ENCODE peak calls at places on chromosomes 13 and 19, in nine cellular contexts. E is RWPE2, T is lower lobe of right lung, Q is dorsolateral prefrontal cortex, G is iPS DF 6.9, V is H9, W is breast epithelium, B is thoracic aorta, R is aorta. I is an unnamed sample. For H3K27me3, the result is how much of the 10 kb centered on the place peaks cover.

GRCh38 chr19:7326105-7326877 is 22.4 kb upstream of the ARHGEF18 start:
- DNase-seq in E (no peak), T (no peak), Q (no peak), G (peak), V (peak), W (no peak), B (no peak), R (peak), I (peak)

GRCh38 chr19:40612831-40613668 is 11.9 kb downstream of the LTBP4 start:
- DNase-seq in E (peak), T (peak), Q (no peak), G (no peak), V (peak), W (no peak), B (no peak), R (no peak), I (peak)

GRCh38 chr13:51015973-51016372 is 95.1 kb downstream of the C13orf42 start:
- DNase-seq in E (no peak), T (no peak), Q (no peak), G (no peak), V (no peak), W (no peak), B (no peak), R (no peak), I (no peak)

GRCh38 chr13:100128373-100128772 is 39.5 kb downstream of the PCCA start:
- DNase-seq in E (no peak), T (no peak), Q (no peak), G (no peak), V (no peak), W (no peak), B (no peak), R (no peak), I (no peak)

GRCh38 chr13:19606152-19606551 is 27.3 kb upstream of the MPHOSPH8 start:
- DNase-seq in E (no peak), T (no peak), Q (no peak), G (no peak), V (no peak), W (no peak), B (no peak), R (no peak), I (no peak)

GRCh38 chr13:46535822-46536221 is 17.1 kb upstream of the LRCH1 start:
- DNase-seq in E (no peak), T (no peak), Q (no peak), G (no peak), V (no peak), W (no peak), B (no peak), R (no peak), I (no peak)

GRCh38 chr13:42680748-42681147 is 100.6 kb upstream of the FAM216B start:
- DNase-seq in E (no peak), T (no peak), Q (no peak), G (no peak), V (no peak), W (no peak), B (no peak), R (no peak), I (peak)

GRCh38 chr19:34319785-34320184 is 45.2 kb upstream of the GPI start:
- DNase-seq in E (no peak), T (no peak), Q (no peak), G (no peak), V (no peak), W (no peak), B (peak), R (no peak), I (no peak)

GRCh38 chr13:51444922-51445321 is 7.9 kb downstream of the INTS6 start:
- DNase-seq in E (no peak), T (no peak), Q (no peak), G (no peak), V (no peak), W (no peak), B (no peak), R (no peak), I (no peak)

GRCh38 chr13:110828705-110829104 is 86.2 kb downstream of the ANKRD10 start:
- DNase-seq in E (no peak), T (no peak), Q (no peak), G (no peak), V (no peak), W (no peak), B (no peak), R (no peak), I (no peak)

GRCh38 chr19:40237791-40238190 is 11.3 kb upstream of the CCNP start:
- DNase-seq in E (peak), T (peak), Q (no peak), G (no peak), V (no peak), W (no peak), B (no peak), R (no peak), I (no peak)

GRCh38 chr13:43516401-43516826 is 270.4 kb downstream of the ENOX1 start:
- DNase-seq in E (no peak), T (no peak), Q (no peak), G (no peak), V (no peak), W (no peak), B (no peak), R (no peak), I (no peak)

GRCh38 chr13:30479154-30479553 is 13.4 kb upstream of the HMGB1 start:
- DNase-seq in E (no peak), T (no peak), Q (no peak), G (no peak), V (no peak), W (no peak), B (no peak), R (no peak), I (no peak)

GRCh38 chr19:48835734-48836088 is 580 bp downstream of the HSD17B14 start:
- DNase-seq in E (peak), T (peak), Q (peak), G (peak), V (peak), W (peak), B (peak), R (peak), I (peak)

GRCh38 chr19:5497297-5497696 is 42.1 kb downstream of the ZNRF4 start:
- DNase-seq in E (no peak), T (no peak), Q (no peak), G (no peak), V (no peak), W (no peak), B (no peak), R (no peak), I (no peak)

GRCh38 chr13:92387245-92387644 is 839.4 kb upstream of the GPC6 start:
- DNase-seq in E (no peak), T (no peak), Q (no peak), G (no peak), V (no peak), W (no peak), B (no peak), R (no peak), I (no peak)

GRCh38 chr13:77429320-77430142 is 102.6 kb upstream of the MYCBP2 start:
- DNase-seq in E (no peak), T (no peak), Q (no peak), G (no peak), V (no peak), W (no peak), B (no peak), R (no peak), I (no peak)

GRCh38 chr19:641702-642101 is 2.0 kb downstream of the FGF22 start:
- DNase-seq in E (no peak), T (no peak), Q (no peak), G (no peak), V (no peak), W (no peak), B (no peak), R (no peak), I (no peak)

GRCh38 chr19:644363-644762 is 4.7 kb downstream of the FGF22 start:
- DNase-seq in E (no peak), T (no peak), Q (no peak), G (no peak), V (no peak), W (no peak), B (no peak), R (no peak), I (no peak)

GRCh38 chr19:644789-645188 is 5.1 kb downstream of the FGF22 start:
- DNase-seq in E (no peak), T (no peak), Q (no peak), G (no peak), V (no peak), W (no peak), B (no peak), R (no peak), I (no peak)

GRCh38 chr19:643736-644135 is 4.1 kb downstream of the FGF22 start:
- DNase-seq in E (no peak), T (no peak), Q (no peak), G (no peak), V (no peak), W (no peak), B (no peak), R (no peak), I (no peak)

DNA sequence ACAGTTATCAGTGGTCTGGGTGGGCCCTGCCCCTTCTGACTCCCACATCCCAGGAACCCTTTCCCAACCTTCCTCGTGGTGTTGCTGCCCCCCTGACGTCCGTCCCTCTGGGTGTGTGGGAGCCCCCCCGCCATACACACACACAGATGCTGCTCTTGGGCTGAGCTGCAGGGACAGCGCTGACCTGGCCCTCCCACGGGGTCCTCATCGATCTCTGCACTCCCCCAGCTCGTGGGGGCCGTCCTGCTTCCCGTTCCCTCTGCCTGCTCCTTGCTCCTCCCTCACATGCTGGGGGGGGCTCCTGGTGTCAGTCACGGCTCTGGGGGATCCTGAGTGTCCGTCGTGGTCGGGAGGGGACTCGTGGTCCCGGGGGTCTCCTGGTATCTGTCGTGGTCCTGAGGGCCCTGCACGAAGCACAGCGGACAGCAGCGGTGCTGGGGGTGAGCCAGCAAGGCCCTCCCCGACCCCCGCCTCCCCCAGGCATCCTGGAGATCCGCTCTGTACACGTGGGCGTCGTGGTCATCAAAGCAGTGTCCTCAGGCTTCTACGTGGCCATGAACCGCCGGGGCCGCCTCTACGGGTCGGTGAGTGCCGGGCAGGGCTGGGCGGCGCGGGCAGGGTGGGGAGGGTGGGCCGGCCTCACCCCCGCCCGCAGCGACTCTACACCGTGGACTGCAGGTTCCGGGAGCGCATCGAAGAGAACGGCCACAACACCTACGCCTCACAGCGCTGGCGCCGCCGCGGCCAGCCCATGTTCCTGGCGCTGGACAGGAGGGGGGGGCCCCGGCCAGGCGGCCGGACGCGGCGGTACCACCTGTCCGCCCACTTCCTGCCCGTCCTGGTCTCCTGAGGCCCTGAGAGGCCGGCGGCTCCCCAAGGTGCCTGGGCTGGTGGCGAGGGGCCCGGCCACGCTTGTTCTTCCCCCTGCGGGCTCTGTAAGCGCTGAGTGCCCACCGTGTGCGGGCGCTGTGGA is 3.4 kb downstream of the FGF22 start:
- DNase-seq in E (no peak), T (no peak), Q (no peak), G (no peak), V (no peak), W (no peak), B (no peak), R (no peak), I (no peak)
- H3K27me3 ChIP-seq in E (under half), T (under half), Q (under half), G (under half), V (under half), W (under half), B (under half), R (under half), I (under half)

DNA sequence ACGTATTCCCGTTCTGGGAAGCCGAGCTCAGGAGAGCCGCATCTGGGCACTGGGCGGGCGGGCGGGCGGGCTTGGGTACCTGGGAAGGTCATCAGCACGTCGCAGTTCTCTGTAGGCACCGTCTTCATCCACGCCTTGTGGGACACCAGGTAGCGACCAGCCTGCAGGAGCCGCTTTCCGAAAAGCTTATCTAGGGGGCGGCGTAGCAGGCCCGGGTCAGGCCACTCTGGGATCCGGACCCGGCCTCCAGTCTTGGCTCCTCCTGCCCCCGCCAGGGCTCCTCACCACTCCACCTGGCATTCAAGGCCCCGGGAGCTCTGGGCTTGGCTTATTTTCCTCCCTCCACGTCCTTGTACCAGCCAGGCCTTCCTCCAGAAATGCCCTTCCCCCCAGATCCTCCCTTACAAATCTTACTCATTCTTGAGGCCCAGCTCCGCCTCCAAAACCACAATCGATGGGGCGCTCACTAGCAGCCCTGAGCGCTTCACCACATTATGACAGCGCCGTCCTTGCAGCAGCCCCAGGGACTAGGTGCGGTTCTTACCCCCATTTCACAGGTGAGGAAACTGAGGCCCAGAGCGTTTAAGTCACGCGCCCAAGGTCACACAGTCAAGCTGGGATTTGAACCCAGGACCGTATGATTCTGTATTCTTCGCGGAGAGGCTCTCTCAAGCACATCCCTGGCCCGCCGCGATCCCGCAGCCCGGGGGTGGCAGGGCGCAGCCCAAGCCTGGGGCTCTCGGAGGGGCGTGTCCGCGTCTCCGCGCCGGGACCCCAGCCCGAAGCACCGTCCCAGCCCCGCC is 843 bp downstream of the ANO8 start:
- DNase-seq in E (peak), T (no peak), Q (no peak), G (no peak), V (peak), W (no peak), B (no peak), R (peak), I (peak)
- H3K27me3 ChIP-seq in E (under half), T (under half), Q (under half), G (under half), V (under half), W (under half), B (under half), R (under half), I (under half)

DNA sequence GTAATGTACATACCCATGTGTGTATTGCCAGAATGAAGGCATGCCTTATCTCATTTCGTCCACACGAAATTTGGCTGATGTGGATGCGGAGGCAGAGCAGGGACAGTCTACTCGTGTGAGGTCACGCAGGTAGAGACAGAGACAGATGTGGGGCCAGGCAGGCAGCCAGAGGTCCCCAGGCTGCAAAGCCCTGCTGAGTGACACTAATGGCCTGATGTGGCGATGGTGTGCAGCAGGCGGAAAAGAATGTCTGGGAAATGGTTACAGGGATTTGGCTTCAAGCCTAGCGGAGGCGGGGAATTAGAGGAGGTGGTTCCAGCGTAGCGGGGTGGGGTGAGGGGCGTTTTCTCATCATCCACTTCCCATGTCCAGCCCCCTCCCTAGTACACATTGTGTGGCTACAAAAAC is 4.2 kb upstream of the IZUMO2 start:
- DNase-seq in E (no peak), T (no peak), Q (no peak), G (no peak), V (no peak), W (no peak), B (no peak), R (no peak), I (no peak)
- H3K27me3 ChIP-seq in E (under half), T (under half), Q (under half), G (under half), V (under half), W (under half), B (under half), R (under half), I (under half)

GRCh38 chr19:18795540-18795939 is 4.4 kb upstream of the COMP start:
- DNase-seq in E (no peak), T (no peak), Q (no peak), G (no peak), V (peak), W (peak), B (no peak), R (no peak), I (peak)
- H3K27me3 ChIP-seq in E (under half), T (half or more), Q (under half), G (under half), V (half or more), W (under half), B (under half), R (under half), I (half or more)

GRCh38 chr19:2604747-2605329 is 97.7 kb downstream of the GNG7 start:
- DNase-seq in E (no peak), T (no peak), Q (peak), G (no peak), V (no peak), W (no peak), B (no peak), R (peak), I (no peak)
- H3K27me3 ChIP-seq in E (under half), T (under half), Q (under half), G (under half), V (under half), W (under half), B (under half), R (under half), I (under half)

GRCh38 chr13:112065867-112066623 is 904 bp upstream of the SOX1 start:
- DNase-seq in E (no peak), T (no peak), Q (no peak), G (no peak), V (peak), W (no peak), B (no peak), R (no peak), I (peak)
- H3K27me3 ChIP-seq in E (half or more), T (half or more), Q (half or more), G (half or more), V (half or more), W (half or more), B (under half), R (under half), I (half or more)

DNA sequence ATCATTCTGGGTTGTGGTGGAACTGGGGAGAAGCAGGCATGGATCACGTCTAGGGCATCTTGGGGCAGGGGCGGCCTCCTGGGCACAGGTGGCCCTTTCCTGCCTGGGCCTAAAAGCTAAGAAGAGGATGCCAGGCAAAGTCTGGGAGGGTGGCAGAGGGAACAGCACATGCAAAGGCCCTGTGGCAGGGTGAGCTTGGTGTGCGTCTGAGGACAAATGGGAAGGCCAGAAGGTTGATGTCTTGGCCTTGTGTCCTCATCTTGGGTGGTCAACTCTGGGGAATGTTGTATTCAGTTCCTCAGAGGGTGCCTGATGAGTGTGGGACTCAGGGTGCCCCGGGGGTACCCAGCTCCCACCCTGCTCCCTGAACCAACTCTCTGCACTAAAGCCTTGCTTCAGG is 5.4 kb upstream of the PLK5 start:
- DNase-seq in E (no peak), T (no peak), Q (no peak), G (no peak), V (no peak), W (no peak), B (no peak), R (no peak), I (no peak)
- H3K27me3 ChIP-seq in E (under half), T (under half), Q (under half), G (under half), V (under half), W (under half), B (under half), R (under half), I (under half)

DNA sequence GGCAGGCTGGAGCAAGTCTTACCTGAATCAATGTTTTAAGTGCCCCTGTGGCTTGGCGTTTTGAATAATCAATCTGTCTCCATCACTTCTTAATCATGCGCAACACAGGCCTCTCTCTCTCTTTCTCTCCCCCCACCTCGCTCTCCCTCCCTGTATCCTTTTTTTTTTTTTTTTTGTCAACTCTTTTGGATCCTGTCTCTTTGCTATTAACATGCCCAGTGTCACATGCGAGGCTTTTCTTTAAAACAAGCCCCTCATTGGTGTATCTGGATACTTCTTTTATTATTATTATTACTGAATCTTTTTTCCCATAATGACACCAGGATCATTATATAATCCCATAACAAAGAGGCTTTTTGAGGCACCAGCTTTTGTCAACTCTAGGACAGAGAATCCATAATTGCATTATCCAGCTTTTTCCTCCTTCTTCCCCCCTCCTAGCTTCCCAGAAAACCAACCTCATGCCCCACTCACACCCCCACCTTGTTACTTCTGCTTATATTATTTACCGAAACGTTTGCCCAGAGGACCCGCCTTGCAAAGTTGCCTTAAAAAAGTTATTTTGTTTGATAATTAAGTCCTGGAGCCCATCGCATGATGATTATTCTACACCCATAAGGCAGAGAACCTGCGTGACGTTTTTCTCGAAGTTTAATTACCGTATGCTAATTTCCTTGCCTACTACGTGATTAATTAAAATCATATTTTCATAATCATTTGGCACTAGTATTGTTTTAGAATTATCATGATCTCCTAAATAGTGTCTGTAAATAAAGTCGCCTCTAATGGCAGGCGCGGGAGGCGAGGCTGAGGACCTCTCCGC is 148.1 kb upstream of the ZNF536 start:
- DNase-seq in E (no peak), T (no peak), Q (no peak), G (no peak), V (no peak), W (no peak), B (no peak), R (no peak), I (no peak)
- H3K27me3 ChIP-seq in E (half or more), T (half or more), Q (under half), G (under half), V (under half), W (half or more), B (under half), R (under half), I (half or more)

GRCh38 chr13:99056381-99057014 is 78.6 kb upstream of the DOCK9 start:
- DNase-seq in E (no peak), T (no peak), Q (no peak), G (no peak), V (no peak), W (no peak), B (no peak), R (no peak), I (no peak)
- H3K27me3 ChIP-seq in E (under half), T (under half), Q (under half), G (under half), V (under half), W (under half), B (under half), R (under half), I (under half)